ENCODE peak calls at places on chromosomes 1 and 21, in four cellular contexts. E is fibroblast of lung, K is aorta, L is right lobe of liver. C is an unnamed sample.

GRCh38 chr1:13662498-13662897 is 37.5 kb upstream of the PRDM2 start:
- DNase-seq in E (peak; percentile 8), K (no peak), L (no peak), C (peak; percentile 69)

GRCh38 chr1:19065526-19066247 is 109.2 kb upstream of the IFFO2 start:
- DNase-seq in K (no peak), L (peak; percentile 94), E (no peak), C (no peak)

GRCh38 chr1:230708631-230709580 is 5.0 kb downstream of the AGT start:
- DNase-seq in K (no peak), L (peak; percentile 94), E (no peak), C (no peak)

GRCh38 chr1:228488818-228489674 is 1.9 kb downstream of the RNF187 start:
- DNase-seq in E (no peak), K (no peak), L (no peak), C (no peak)

GRCh38 chr1:178483251-178483957 is 13.4 kb downstream of the CLEC20A start:
- DNase-seq in K (no peak), E (no peak), L (no peak), C (no peak)

GRCh38 chr1:155032886-155033285 is 695 bp downstream of the DCST2 start:
- DNase-seq in E (no peak), K (no peak), L (no peak), C (no peak)

GRCh38 chr1:197928849-197929336 is 11.7 kb downstream of the LHX9 start:
- DNase-seq in E (no peak), L (no peak), K (no peak), C (no peak)

GRCh38 chr1:114103992-114104391 is 49.7 kb downstream of the SYT6 start:
- DNase-seq in L (no peak), E (no peak), K (no peak), C (no peak)

GRCh38 chr21:29074007-29074376 is 544 bp upstream of the CCT8 start:
- DNase-seq in K (no peak), L (no peak), E (no peak), C (no peak)

GRCh38 chr21:31735518-31735992 is 3.6 kb upstream of the SCAF4 start:
- DNase-seq in K (no peak), E (no peak), L (no peak), C (no peak)

GRCh38 chr1:195894411-195894810 is 713.8 kb downstream of the KCNT2 start:
- DNase-seq in L (no peak), E (peak; percentile 19), K (no peak), C (peak; percentile 86)

GRCh38 chr1:222784916-222785315 is 29.9 kb upstream of the DISP1 start:
- DNase-seq in E (no peak), K (no peak), L (no peak), C (no peak)

DNA sequence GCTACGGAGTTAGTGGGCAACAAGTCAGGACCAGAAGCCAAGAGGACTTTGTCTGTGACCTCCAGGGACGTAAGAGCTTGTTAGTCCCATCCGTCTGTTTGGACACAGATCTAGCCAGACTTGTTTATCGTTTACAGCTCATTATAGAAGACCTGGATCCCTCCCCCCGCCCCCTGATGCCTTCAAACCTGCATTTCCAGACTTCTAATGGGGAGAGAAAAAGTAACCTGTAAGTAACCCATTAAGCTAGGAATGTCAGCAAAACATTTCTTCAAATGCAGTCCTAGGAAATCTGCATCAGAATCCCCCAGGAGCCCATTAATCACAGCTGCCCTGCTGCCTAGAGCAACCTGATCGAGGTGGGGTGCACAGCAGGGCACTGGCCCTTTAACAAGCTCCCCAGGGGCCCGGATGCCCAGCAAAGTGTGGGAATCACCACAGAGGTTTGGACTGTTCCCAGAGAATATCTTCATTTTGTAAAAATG is 1.4 kb upstream of the MAD2L2 start:
- DNase-seq in L (no peak), K (no peak), E (no peak), C (peak; percentile 29)
- H3K4me3 ChIP-seq in L (no peak overlapping the region), K (no peak overlapping the region), E (no peak overlapping the region), C (no peak overlapping the region)

DNA sequence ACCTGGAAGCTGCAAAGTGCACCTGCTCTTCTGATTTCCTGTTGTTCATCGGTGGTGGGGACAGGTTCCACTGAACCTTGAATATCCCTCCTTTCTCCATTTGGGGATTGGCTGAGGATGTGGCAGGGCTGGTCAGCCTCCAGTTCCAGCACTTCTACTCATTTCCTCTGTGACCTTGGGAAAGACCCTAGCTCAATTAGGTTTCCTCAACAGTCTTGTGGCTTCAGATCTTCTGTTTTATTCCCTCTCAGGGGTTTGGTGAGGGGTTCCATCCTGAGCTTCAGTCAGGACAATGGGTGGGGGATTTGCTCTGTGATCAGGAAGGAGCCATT is 317.1 kb upstream of the PROX1 start:
- DNase-seq in E (no peak), K (no peak), L (no peak), C (no peak)
- H3K4me3 ChIP-seq in E (no peak overlapping the region), K (no peak overlapping the region), L (no peak overlapping the region), C (no peak overlapping the region)

GRCh38 chr1:2256430-2257244 is 28.5 kb downstream of the SKI start:
- DNase-seq in L (no peak), K (no peak), E (no peak), C (no peak)
- H3K4me3 ChIP-seq in L (no peak overlapping the region), K (no peak overlapping the region), E (no peak overlapping the region), C (no peak overlapping the region)

DNA sequence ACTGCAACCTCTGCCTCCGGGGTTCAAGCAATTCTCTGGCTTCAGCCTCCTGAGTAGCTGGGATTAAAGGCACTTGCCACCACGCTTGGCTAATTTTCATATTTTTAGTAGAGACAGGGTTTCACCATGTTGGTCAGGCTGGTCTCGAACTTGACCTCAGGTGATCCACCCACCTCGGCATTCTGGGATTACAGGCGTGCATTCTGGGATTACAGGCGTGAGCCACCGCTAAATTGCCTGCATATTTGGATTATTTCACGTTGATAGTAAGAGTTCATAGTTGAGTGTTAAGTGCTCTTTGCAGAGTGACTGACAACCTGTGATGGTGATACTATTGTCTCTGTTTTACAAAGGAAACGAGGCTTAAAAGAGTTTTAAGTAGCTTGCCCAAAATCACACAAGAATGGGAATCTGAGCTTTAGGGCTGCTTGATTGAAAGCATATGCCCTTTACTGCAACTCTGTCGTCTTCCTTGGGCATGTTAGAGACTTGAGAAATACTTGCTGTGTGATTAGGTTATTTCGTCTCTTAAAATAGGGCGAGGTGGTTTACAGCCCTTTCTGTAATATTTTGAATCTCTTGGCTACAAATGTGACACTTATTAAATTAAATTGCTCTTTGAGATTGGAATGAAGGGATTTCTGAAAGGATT is 12.4 kb downstream of the CDC42 start:
- DNase-seq in E (no peak), K (no peak), L (no peak), C (no peak)
- H3K4me3 ChIP-seq in E (no peak overlapping the region), K (no peak overlapping the region), L (no peak overlapping the region), C (no peak overlapping the region)

GRCh38 chr1:192552619-192553225 is 22.9 kb upstream of the RGS1 start:
- DNase-seq in E (peak; percentile 35), K (no peak), L (no peak), C (no peak)
- H3K4me3 ChIP-seq in E (no peak overlapping the region), K (no peak overlapping the region), L (no peak overlapping the region), C (no peak overlapping the region)

DNA sequence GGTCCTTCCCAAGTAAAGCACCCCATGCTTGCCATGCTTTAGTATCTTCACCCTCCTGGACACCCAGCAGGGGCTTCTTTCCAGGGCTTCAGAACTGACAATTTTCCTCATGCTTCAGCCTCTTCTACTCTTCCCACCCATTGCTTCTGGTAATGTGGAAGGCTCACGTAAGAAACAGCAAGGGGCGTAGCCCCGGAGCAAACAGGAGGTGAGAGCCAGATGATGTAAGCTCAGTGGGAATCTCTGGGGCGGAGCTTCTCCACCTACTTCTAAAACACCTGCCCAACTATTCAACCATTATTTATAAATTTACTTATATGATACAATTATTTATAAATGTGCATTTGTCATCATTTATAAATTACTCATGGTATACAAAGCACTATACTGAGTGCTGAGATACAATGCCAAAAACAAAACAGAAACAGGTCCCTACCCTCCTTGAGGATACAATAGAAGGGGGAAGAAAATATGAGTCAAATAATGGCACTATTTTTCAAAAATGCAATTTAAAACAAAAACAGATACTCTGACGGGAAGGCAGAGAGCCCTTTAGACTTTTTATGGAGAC is 140.1 kb upstream of the CAMK1G start:
- DNase-seq in E (no peak), L (no peak), K (no peak), C (no peak)
- H3K4me3 ChIP-seq in E (no peak overlapping the region), L (no peak overlapping the region), K (no peak overlapping the region), C (no peak overlapping the region)

GRCh38 chr1:40762144-40762923 is 21.3 kb upstream of the KCNQ4 start:
- DNase-seq in L (no peak), E (no peak), K (no peak), C (no peak)

GRCh38 chr1:40766017-40766416 is 17.6 kb upstream of the KCNQ4 start:
- DNase-seq in L (no peak), K (no peak), E (no peak), C (peak; percentile 13)

GRCh38 chr1:40766560-40766959 is 17.0 kb upstream of the KCNQ4 start:
- DNase-seq in K (no peak), L (no peak), E (no peak), C (no peak)

GRCh38 chr1:40760984-40761383 is 22.6 kb upstream of the KCNQ4 start:
- DNase-seq in L (no peak), K (no peak), E (peak; percentile 40), C (no peak)

GRCh38 chr1:40763742-40764532 is 19.6 kb upstream of the KCNQ4 start:
- DNase-seq in K (no peak), E (no peak), L (no peak), C (no peak)
- H3K4me3 ChIP-seq in K (no peak overlapping the region), E (no peak overlapping the region), L (no peak overlapping the region), C (no peak overlapping the region)

GRCh38 chr1:3072948-3073519 is 4.0 kb downstream of the PRDM16 start:
- DNase-seq in L (no peak), K (no peak), E (no peak), C (no peak)

GRCh38 chr1:3070304-3070653 is 1.3 kb downstream of the PRDM16 start:
- DNase-seq in K (no peak), E (peak; percentile 14), L (no peak), C (no peak)

GRCh38 chr1:3070654-3071506 is 1.9 kb downstream of the PRDM16 start:
- DNase-seq in E (peak; percentile 29), L (no peak), K (peak; percentile 41), C (no peak)

GRCh38 chr1:3072178-3072947 is 3.4 kb downstream of the PRDM16 start:
- DNase-seq in L (no peak), K (no peak), E (peak; percentile 22), C (no peak)

DNA sequence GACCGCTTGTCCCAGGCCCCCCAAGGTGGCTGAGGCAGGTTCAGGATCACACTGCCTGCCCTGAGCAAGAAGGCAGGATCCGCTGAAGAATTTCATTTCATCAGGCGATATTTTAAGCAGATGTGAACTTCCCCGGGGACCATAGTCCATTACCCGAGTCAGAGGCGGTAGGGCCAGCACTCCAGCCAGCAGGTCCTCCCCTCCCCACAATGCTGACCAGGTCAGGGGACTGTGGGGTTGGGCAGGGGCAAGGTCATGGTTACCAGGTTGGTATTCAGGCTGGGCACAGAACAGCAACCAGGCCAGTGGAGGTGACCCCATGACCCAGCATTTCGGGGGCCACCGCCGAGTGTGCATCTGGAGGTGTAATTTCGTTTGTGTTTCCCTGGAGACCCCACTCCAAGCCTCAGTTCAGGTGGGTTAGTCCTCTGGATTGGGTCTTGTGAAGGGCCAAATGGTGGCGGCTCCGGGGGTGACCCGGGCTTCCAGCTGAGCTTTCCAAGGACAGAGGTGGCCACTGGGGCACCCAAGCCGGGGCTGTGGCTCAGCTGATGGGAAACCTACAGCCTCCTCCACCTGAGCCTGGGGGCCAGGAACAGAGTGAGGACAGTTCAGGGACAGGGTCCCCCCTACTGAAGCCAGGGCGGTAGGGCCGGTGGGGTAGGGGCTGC is 2.6 kb downstream of the PRDM16 start:
- DNase-seq in L (no peak), E (no peak), K (peak; percentile 48), C (no peak)
- H3K4me3 ChIP-seq in L (no peak overlapping the region), E (no peak overlapping the region), K (peak overlapping the region; percentile 90), C (no peak overlapping the region)